ENCODE peak calls at places on chromosomes 6 and 20, in nine cellular contexts. C is CD8-positive, alpha-beta T cell; S is left ventricle myocardium inferior; L is neural progenitor cell; E is stomach; H is H9; M is psoas muscle; A is SJSA1; N is GM12878. Z is an unnamed sample. For H3K9me3 and H3K27me3, the result is how much of the 10 kb centered on the place peaks cover.

GRCh38 chr6:12601881-12602280 is 114.7 kb upstream of the PHACTR1 start:
- DNase-seq in S (no peak), A (no peak), N (no peak), E (no peak), H (no peak), C (no peak), M (no peak), L (no peak), Z (no peak)

GRCh38 chr6:313917-314316 is 21.6 kb downstream of the DUSP22 start:
- DNase-seq in C (no peak), A (no peak), L (no peak), S (no peak), H (no peak), N (no peak), E (no peak), M (no peak), Z (no peak)

GRCh38 chr6:10403385-10404106 is 11.3 kb downstream of the TFAP2A start:
- DNase-seq in A (peak), S (no peak), N (no peak), M (no peak), C (no peak), H (no peak), L (no peak), E (no peak), Z (no peak)

GRCh38 chr6:165292657-165293056 is 16.7 kb downstream of the C6orf118 start:
- DNase-seq in A (no peak), H (no peak), S (no peak), C (no peak), L (no peak), E (no peak), M (no peak), N (no peak), Z (no peak)

GRCh38 chr20:44396790-44397189 is 41.3 kb downstream of the HNF4A start:
- DNase-seq in L (no peak), M (no peak), H (no peak), C (no peak), N (no peak), E (no peak), S (no peak), A (no peak), Z (no peak)

GRCh38 chr6:169296170-169296569 is 42.5 kb upstream of the THBS2 start:
- DNase-seq in N (no peak), L (no peak), S (no peak), E (no peak), C (no peak), H (no peak), M (no peak), A (no peak), Z (no peak)

GRCh38 chr6:43798688-43799444 is 28.9 kb downstream of the VEGFA start:
- DNase-seq in L (no peak), H (no peak), E (peak), C (no peak), S (peak), N (peak), M (peak), A (peak), Z (no peak)

GRCh38 chr6:1770435-1770843 is 160.7 kb downstream of the FOXC1 start:
- DNase-seq in M (no peak), S (no peak), N (peak), L (no peak), H (no peak), C (peak), E (no peak), A (no peak), Z (no peak)

GRCh38 chr6:41775293-41775882 is 4.3 kb downstream of the FRS3 start:
- DNase-seq in A (no peak), C (no peak), H (no peak), M (no peak), S (no peak), N (no peak), E (no peak), L (no peak), Z (no peak)

GRCh38 chr6:24520929-24521546 is 26.3 kb downstream of the ALDH5A1 start:
- DNase-seq in L (peak), C (peak), H (peak), S (peak), M (peak), E (peak), A (peak), N (no peak), Z (peak)

GRCh38 chr6:46655803-46656202 is 3.0 kb downstream of the SLC25A27 start:
- DNase-seq in C (no peak), A (no peak), L (peak), N (no peak), M (no peak), H (peak), S (no peak), E (no peak), Z (peak)

GRCh38 chr20:62723351-62723750 is 14.7 kb downstream of the NTSR1 start:
- DNase-seq in H (no peak), C (no peak), S (peak), N (no peak), A (no peak), L (no peak), E (peak), M (peak), Z (no peak)

GRCh38 chr20:60299951-60300350 is 341.7 kb downstream of the CDH26 start:
- DNase-seq in N (no peak), H (no peak), L (no peak), S (no peak), C (no peak), E (no peak), M (no peak), A (no peak), Z (no peak)

GRCh38 chr6:28653876-28654275 is 128.2 kb downstream of the GPX5 start:
- DNase-seq in C (no peak), H (no peak), M (no peak), E (no peak), A (no peak), N (no peak), L (no peak), S (no peak), Z (peak)
- H3K9me3 ChIP-seq in C (under half), H (under half), M (under half), E (under half), A (under half), N (under half), L (under half), S (under half), Z (under half)

GRCh38 chr20:20835897-20836296 is 123.5 kb upstream of the RALGAPA2 start:
- DNase-seq in S (no peak), C (no peak), L (no peak), E (no peak), M (no peak), N (no peak), A (no peak), H (no peak), Z (no peak)
- H3K27me3 ChIP-seq in S (half or more), C (under half), L (under half), E (under half), M (under half), N (under half), A (under half), H (under half), Z (under half)

DNA sequence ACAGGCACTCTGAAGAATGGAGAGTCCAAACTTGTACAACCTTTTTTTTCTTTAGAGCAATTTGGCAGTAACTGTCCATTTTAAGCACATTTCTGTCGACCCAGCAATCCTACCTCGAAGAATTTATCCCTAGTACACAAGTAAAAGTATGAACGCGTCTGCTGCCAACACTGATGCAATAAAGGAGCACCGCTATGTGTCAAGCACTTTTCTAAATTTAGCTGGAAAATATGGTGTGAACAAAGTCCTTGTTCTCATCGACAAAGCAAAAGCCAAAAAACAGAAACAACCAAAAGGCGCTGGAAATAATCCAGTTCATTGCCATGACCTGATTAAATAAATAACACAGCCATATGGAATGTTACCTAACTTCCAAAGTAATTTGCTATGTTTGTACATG is 1.1 kb downstream of the DPM1 start:
- DNase-seq in C (no peak), L (no peak), N (no peak), A (no peak), E (no peak), S (no peak), H (no peak), M (no peak), Z (no peak)
- H3K27ac ChIP-seq in C (peak), L (no peak), N (peak), A (peak), E (peak), S (peak), H (no peak), M (peak), Z (no peak)

DNA sequence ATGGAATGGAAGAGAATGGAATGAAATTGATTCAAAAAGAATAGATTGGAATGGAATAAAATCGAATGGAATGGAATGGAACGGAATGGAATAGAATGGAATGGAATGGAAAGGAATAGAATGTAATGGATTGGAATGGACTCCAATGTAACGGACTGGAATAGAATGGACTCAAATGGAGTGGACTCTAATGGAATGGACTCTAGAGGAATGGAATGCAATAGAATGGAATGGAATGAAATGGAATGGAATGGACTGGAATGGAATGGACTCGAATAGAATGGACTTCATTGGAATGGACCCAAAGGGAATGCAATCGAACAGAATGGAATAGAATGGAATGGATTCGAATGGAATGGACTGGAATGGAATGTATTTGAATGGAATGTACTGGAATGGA is 19.7 kb upstream of the DEFB115 start:
- DNase-seq in M (no peak), L (no peak), C (no peak), S (no peak), H (no peak), E (no peak), A (no peak), N (no peak), Z (no peak)
- H3K9me3 ChIP-seq in M (half or more), L (half or more), C (under half), S (half or more), H (half or more), E (half or more), A (under half), N (under half), Z (half or more)